ENCODE peak calls at places on chromosomes 3 and 15, in six cellular contexts. T is K562, M is HepG2, P is mammary epithelial cell, U is fibroblast of lung, J is PC-3. L is an unnamed sample. For H3K36me3, the result is how much of the 10 kb centered on the place peaks cover.

GRCh38 chr15:81274255-81274654 is 49.7 kb downstream of the STARD5 start:
- DNase-seq in T (no peak), J (no peak), P (no peak), U (no peak), M (no peak), L (no peak)

GRCh38 chr3:160376681-160377080 is 22.3 kb downstream of the IFT80 start:
- DNase-seq in M (no peak), U (no peak), P (peak), T (no peak), J (peak), L (no peak)

GRCh38 chr3:100912976-100913375 is 80.2 kb downstream of the ABI3BP start:
- DNase-seq in J (peak), U (no peak), M (no peak), P (no peak), T (no peak), L (peak)

GRCh38 chr3:151556591-151556990 is 95.7 kb upstream of the IGSF10 start:
- DNase-seq in J (no peak), U (no peak), M (no peak), P (no peak), T (no peak), L (no peak)

GRCh38 chr3:58129041-58129440 is 81.7 kb downstream of the DNASE1L3 start:
- DNase-seq in U (no peak), J (no peak), P (no peak), M (no peak), T (no peak), L (no peak)

GRCh38 chr15:42344763-42345162 is 14.5 kb upstream of the CAPN3 start:
- DNase-seq in P (peak), J (peak), M (no peak), T (no peak), U (peak), L (no peak)

GRCh38 chr3:18302517-18302916 is 122.6 kb downstream of the SATB1 start:
- DNase-seq in J (peak), P (peak), M (no peak), U (peak), T (no peak), L (peak)

GRCh38 chr3:183158552-183159006 is 4.0 kb downstream of the LAMP3 start:
- DNase-seq in T (peak), P (peak), J (no peak), M (no peak), U (peak), L (peak)

GRCh38 chr3:187261541-187261969 is 30.0 kb downstream of the MASP1 start:
- DNase-seq in U (peak), T (no peak), P (no peak), J (peak), M (no peak), L (no peak)

GRCh38 chr3:3127432-3128010 is 781 bp downstream of the TRNT1 start:
- DNase-seq in T (peak), P (peak), U (no peak), J (peak), M (peak), L (peak)

GRCh38 chr3:21894459-21895083 is 143.6 kb upstream of the ZNF385D start:
- DNase-seq in P (no peak), T (no peak), M (no peak), J (peak), U (peak), L (peak)

GRCh38 chr3:190892328-190893011 is 30.0 kb upstream of the GMNC start:
- DNase-seq in M (no peak), J (no peak), T (no peak), P (no peak), U (peak), L (no peak)

GRCh38 chr15:63491116-63491817 is 13.1 kb upstream of the USP3 start:
- DNase-seq in M (no peak), T (no peak), U (no peak), P (no peak), J (no peak), L (peak)

GRCh38 chr3:167876603-167877325 is 141.2 kb downstream of the SERPINI1 start:
- DNase-seq in U (peak), J (peak), M (no peak), T (no peak), P (peak), L (no peak)

GRCh38 chr3:56754753-56755365 is 46.9 kb downstream of the ARHGEF3 start:
- DNase-seq in J (no peak), T (no peak), P (no peak), M (no peak), U (no peak), L (no peak)

GRCh38 chr3:112594856-112595255 is 33.0 kb downstream of the SLC35A5 start:
- DNase-seq in P (no peak), U (no peak), J (no peak), T (no peak), M (no peak), L (no peak)

GRCh38 chr3:111924283-111924682 is 54.5 kb upstream of the ABHD10 start:
- DNase-seq in U (no peak), P (peak), J (peak), T (no peak), M (no peak), L (no peak)

GRCh38 chr15:94105760-94106159 is 125.6 kb upstream of the MCTP2 start:
- DNase-seq in M (peak), U (no peak), T (no peak), P (peak), J (no peak), L (no peak)

GRCh38 chr3:151278223-151278622 is at the start of gene P2RY14:
- DNase-seq in U (no peak), J (no peak), P (no peak), T (no peak), M (no peak), L (no peak)

GRCh38 chr3:188431553-188431952 is 277.6 kb downstream of the LPP start:
- DNase-seq in P (peak), J (peak), U (peak), M (no peak), T (no peak), L (no peak)

GRCh38 chr3:63975705-63976104 is 47.6 kb downstream of the PSMD6 start:
- DNase-seq in T (no peak), J (no peak), U (peak), P (peak), M (peak), L (no peak)

GRCh38 chr3:101976473-101976872 is 127.2 kb downstream of the NFKBIZ start:
- DNase-seq in P (no peak), T (no peak), J (no peak), U (peak), M (no peak), L (no peak)

GRCh38 chr15:35306361-35306981 is 221.4 kb upstream of the NANOGP8 start:
- DNase-seq in T (no peak), U (peak), J (peak), M (no peak), P (peak), L (no peak)

GRCh38 chr15:43511012-43511885 is 6.2 kb upstream of the MAP1A start:
- DNase-seq in T (peak), M (peak), J (peak), U (no peak), P (no peak), L (peak)

GRCh38 chr3:12990306-12990705 is 82.9 kb downstream of the IQSEC1 start:
- DNase-seq in U (no peak), P (peak), T (no peak), M (no peak), J (peak), L (no peak)

GRCh38 chr3:46845860-46846623 is 17.2 kb downstream of the MYL3 start:
- DNase-seq in J (peak), U (peak), M (no peak), P (peak), T (peak), L (peak)

GRCh38 chr3:194189243-194189791 is 53.4 kb downstream of the HES1 start:
- DNase-seq in U (no peak), M (no peak), J (no peak), P (no peak), T (no peak), L (no peak)

GRCh38 chr3:121894191-121894990 is at the start of gene SLC15A2:
- DNase-seq in T (no peak), P (no peak), M (no peak), U (no peak), J (no peak), L (no peak)

GRCh38 chr15:56654624-56655023 is 78.7 kb downstream of the ZNF280D start:
- DNase-seq in U (no peak), J (no peak), T (no peak), P (no peak), M (peak), L (no peak)

GRCh38 chr15:81887913-81888312 is 157.9 kb downstream of the MEX3B start:
- DNase-seq in J (peak), T (no peak), M (no peak), P (peak), U (peak), L (no peak)

GRCh38 chr15:78638658-78639314 is 2.2 kb downstream of the CHRNB4 start:
- DNase-seq in M (peak), J (peak), U (peak), P (no peak), T (peak), L (peak)

GRCh38 chr15:75161788-75162414 is 39.8 kb upstream of the C15orf39 start:
- DNase-seq in T (no peak), U (peak), J (no peak), P (no peak), M (peak), L (no peak)

GRCh38 chr15:75159244-75159643 is 42.4 kb upstream of the C15orf39 start:
- DNase-seq in P (no peak), J (no peak), U (no peak), T (no peak), M (no peak), L (no peak)

GRCh38 chr15:75163150-75163564 is 38.5 kb upstream of the C15orf39 start:
- DNase-seq in J (no peak), T (peak), P (no peak), M (no peak), U (no peak), L (no peak)

GRCh38 chr15:75158402-75158801 is 43.3 kb upstream of the C15orf39 start:
- DNase-seq in T (no peak), U (no peak), J (no peak), M (no peak), P (no peak), L (no peak)

GRCh38 chr15:75161106-75161505 is 40.6 kb upstream of the C15orf39 start:
- DNase-seq in J (no peak), U (no peak), M (no peak), P (no peak), T (no peak), L (no peak)
- H3K36me3 ChIP-seq in J (under half), U (under half), M (under half), P (under half), T (under half), L (under half)

DNA sequence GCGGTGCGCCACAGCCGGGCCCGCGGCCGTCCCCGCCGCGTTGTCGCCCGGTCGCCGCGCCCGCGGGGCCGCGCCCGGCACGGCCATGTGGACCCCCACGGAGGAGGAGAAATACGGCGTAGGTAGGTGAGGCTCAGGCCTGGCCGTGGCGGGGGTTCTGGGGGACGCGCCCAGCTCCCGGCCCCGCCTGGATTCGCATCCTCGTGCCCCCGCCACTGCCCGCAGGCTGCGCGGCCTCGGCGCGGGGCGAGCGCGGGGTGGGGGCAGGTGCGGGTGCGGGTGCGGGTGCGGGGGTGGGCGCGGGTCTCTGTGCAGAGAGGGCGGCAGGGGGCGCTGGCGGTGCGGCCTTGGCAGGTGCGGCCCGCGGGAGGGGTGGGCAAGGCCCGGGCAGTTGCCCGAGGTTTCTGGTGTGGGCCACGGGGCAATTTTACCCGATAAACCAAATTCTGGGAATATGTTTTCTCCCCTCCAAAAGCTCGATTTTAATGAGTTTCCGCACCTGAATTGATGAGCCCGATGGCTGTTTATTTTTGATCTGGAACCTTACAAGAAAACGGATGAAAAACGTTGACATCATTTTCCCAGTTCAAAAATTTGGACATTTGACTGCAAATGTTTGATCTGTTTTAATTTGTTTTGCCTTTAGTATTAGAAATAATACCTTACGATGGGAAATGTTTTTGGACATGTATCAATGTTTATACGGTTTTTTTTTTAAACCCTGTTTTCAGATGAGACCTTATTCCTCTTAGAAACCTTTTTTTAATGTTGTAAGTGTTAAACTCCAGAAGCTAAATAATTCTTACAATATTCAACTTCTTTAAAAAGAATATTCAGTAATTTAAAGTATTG is 678 bp downstream of the DOCK3 start:
- DNase-seq in M (no peak), P (no peak), J (no peak), U (no peak), T (peak), L (no peak)
- H3K9ac ChIP-seq in M (no peak), P (no peak), J (no peak), U (no peak), T (peak), L (no peak)

GRCh38 chr3:72123908-72124441 is 339.0 kb upstream of the PROK2 start:
- DNase-seq in T (peak), U (peak), J (peak), P (peak), M (peak), L (peak)
- H2AFZ ChIP-seq in T (no peak), U (no peak), J (no peak), P (no peak), M (no peak), L (peak)

GRCh38 chr3:9468460-9468859 is 71.0 kb downstream of the SETD5 start:
- DNase-seq in P (no peak), M (no peak), T (peak), U (no peak), J (no peak), L (no peak)

GRCh38 chr3:9467451-9467850 is 70.0 kb downstream of the SETD5 start:
- DNase-seq in J (no peak), U (no peak), T (no peak), M (no peak), P (no peak), L (no peak)

GRCh38 chr3:9473496-9473895 is 76.1 kb downstream of the SETD5 start:
- DNase-seq in M (no peak), T (no peak), P (no peak), J (no peak), U (no peak), L (no peak)

GRCh38 chr3:9474482-9474881 is 77.1 kb downstream of the SETD5 start:
- DNase-seq in M (no peak), T (no peak), P (no peak), U (no peak), J (no peak), L (no peak)

DNA sequence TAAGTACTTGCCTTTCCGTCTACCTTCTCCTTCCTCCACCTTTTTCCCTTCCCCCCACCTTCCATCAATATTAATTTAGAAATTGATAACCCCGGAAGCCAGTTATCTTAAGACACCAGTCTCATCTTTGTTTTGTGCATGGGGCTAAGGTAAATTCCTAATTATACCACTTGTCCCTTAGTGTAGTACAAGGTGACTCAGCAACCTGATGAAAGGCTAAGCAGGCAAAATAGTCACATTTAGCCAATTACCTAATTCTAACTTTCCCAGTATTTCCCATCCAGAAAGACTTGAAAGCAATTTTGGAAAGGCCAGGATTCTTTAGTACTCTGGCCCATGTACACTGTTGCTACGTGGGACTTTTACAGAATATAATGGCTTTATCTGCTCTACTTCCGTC is 72.5 kb downstream of the SETD5 start:
- DNase-seq in U (no peak), M (no peak), T (no peak), J (no peak), P (no peak), L (no peak)
- H3K36me3 ChIP-seq in U (under half), M (under half), T (half or more), J (half or more), P (half or more), L (half or more)

DNA sequence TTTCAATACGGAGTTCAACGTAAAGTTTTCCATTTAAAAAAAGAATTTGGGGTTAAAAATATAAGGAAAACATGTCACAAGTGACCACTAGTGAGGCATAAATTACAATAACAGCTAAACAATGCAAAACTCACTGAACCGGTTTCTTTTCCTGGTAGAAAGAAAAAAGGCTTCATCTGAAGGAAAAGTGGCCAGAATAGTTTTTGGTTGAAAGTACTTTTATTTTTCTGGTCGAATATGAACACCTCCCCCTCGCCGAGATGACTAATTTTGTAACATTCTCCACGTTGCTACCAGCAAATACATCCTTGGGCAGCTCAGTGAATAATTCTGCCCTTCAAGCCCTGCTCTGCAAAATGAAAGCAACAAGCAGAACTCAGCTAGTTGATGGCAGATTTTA is 3.9 kb upstream of the SRGAP3 start:
- DNase-seq in M (no peak), U (no peak), T (no peak), J (peak), P (peak), L (no peak)
- H3K9ac ChIP-seq in M (no peak), U (no peak), T (no peak), J (no peak), P (no peak), L (no peak)

DNA sequence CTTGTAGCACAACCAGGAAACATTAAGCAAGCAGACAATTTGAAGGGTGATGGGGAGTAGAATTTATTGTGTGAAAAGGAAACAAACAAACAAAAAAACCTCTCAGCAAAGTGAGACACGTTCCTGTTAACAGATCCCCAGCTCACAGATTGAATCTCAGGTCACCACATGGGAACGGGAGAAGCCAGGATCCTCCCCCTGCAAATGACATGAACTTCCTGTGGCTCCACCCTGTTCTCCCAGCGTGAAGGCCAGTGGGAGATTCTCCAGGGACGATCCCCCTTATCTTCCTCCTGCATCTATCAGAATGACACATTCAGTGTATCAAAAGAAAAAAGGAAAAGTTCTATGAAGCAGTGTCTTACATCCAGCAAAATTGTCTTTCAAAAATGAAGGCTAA is 1488.1 kb downstream of the OTOL1 start:
- DNase-seq in T (no peak), J (no peak), U (no peak), M (no peak), P (no peak), L (no peak)
- H2AFZ ChIP-seq in T (no peak), J (peak), U (no peak), M (no peak), P (no peak), L (no peak)

GRCh38 chr15:89805241-89806216 is 9.1 kb downstream of the ANPEP start:
- DNase-seq in M (no peak), J (no peak), T (no peak), U (no peak), P (no peak), L (no peak)

GRCh38 chr15:89807689-89808088 is 7.0 kb downstream of the ANPEP start:
- DNase-seq in M (no peak), T (no peak), J (no peak), P (no peak), U (no peak), L (no peak)

GRCh38 chr15:89806217-89806564 is 8.5 kb downstream of the ANPEP start:
- DNase-seq in U (no peak), T (no peak), J (no peak), P (no peak), M (no peak), L (no peak)

GRCh38 chr15:89808160-89808870 is 6.3 kb downstream of the ANPEP start:
- DNase-seq in T (no peak), U (no peak), M (no peak), P (no peak), J (no peak), L (no peak)

DNA sequence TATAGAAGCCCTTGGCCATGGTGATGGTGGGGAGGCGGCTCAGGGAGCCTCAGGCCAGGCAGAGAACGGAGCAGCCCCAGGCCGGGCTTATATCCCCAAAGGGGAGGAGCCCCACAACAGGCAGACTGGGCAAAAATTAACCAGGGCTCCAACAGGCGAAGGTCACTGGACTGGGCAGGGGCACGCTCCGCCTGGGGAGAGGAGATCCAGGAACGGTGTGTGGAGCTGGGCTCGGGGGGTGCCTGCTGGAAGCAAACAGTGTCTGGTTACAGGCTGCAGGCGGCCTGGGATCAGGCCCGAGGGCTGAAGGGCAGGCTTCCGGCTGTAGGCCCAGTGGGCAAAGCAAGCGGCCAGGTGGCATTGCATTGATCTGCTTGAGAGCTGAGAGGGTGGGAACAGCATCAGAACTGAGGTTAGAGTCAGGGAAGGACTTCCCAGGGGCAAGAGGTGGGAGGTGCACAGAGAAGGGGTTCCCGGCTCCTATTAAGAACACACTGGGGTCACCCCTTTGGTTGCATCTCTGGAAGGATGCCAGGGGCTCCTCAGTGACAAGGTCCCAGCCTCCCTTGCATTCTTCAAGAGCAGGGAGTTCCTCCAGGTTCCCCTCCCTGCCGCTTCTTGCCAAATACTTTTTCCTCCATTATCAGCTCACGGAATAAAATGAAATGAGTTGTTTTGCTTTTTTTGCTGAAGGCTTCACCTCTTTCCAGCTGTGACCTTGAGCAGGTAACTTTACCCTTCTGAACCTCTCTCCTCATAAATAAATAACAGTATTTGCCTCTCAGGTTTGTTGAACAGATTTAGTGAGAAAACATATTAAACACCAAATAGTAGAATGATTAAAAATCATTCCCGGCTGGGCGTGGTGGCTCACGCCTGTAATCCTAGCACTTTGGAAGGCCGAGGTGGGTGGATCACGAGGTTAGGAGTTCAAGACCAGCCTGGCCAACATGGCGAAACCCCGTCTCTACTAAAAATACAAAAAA is 7.8 kb downstream of the ANPEP start:
- DNase-seq in T (no peak), J (no peak), P (no peak), U (no peak), M (peak), L (no peak)
- H3K36me3 ChIP-seq in T (under half), J (under half), P (under half), U (under half), M (under half), L (under half)

GRCh38 chr15:84909782-84910181 is 25.3 kb downstream of the SLC28A1 start:
- DNase-seq in P (no peak), T (no peak), J (no peak), M (no peak), U (no peak), L (no peak)
- H3K9ac ChIP-seq in P (no peak), T (no peak), J (no peak), M (no peak), U (no peak), L (no peak)

L was measured in Karpas-422.